ENCODE peak calls at places on chromosomes 12 and 14, in four cellular contexts. One of them, this sample, is unnamed.

GRCh38 chr14:76917158-76917596 is 91.0 kb downstream of the LRRC74A start:
- DNase-seq in K562: peak; percentile 62
- DNase-seq in GM12878: no peak
- DNase-seq in HepG2: peak; percentile 80
- DNase-seq in this sample: peak; percentile 74

GRCh38 chr12:44875954-44876553 is at the start of gene NELL2:
- DNase-seq in K562: peak; percentile 59
- DNase-seq in GM12878: no peak
- DNase-seq in HepG2: no peak
- DNase-seq in this sample: peak; percentile 83

GRCh38 chr12:54053625-54054441 is at the start of gene HOXC4:
- DNase-seq in K562: no peak
- DNase-seq in GM12878: no peak
- DNase-seq in HepG2: no peak
- DNase-seq in this sample: peak; percentile 64

GRCh38 chr14:86057018-86057667 is 527.2 kb downstream of the FLRT2 start:
- DNase-seq in K562: no peak
- DNase-seq in GM12878: no peak
- DNase-seq in HepG2: peak; percentile 6
- DNase-seq in this sample: peak; percentile 9

GRCh38 chr14:72738181-72738611 is 155.7 kb downstream of the DPF3 start:
- DNase-seq in K562: no peak
- DNase-seq in GM12878: no peak
- DNase-seq in HepG2: no peak
- DNase-seq in this sample: no peak

GRCh38 chr14:50855558-50855957 is 16.3 kb upstream of the ABHD12B start:
- DNase-seq in K562: no peak
- DNase-seq in GM12878: no peak
- DNase-seq in HepG2: no peak
- DNase-seq in this sample: no peak

GRCh38 chr12:111570090-111570961 is 28.8 kb downstream of the ATXN2 start:
- DNase-seq in K562: peak; percentile 32
- DNase-seq in GM12878: no peak
- DNase-seq in HepG2: no peak
- DNase-seq in this sample: no peak

GRCh38 chr12:102960766-102961487 is 3.5 kb downstream of the ASCL1 start:
- DNase-seq in K562: no peak
- DNase-seq in GM12878: no peak
- DNase-seq in HepG2: no peak
- DNase-seq in this sample: no peak

GRCh38 chr12:77940566-77940965 is 109.9 kb downstream of the NAV3 start:
- DNase-seq in K562: no peak
- DNase-seq in GM12878: no peak
- DNase-seq in HepG2: no peak
- DNase-seq in this sample: no peak

GRCh38 chr14:67569011-67569650 is 30.9 kb downstream of the PIGH start:
- DNase-seq in K562: no peak
- DNase-seq in GM12878: no peak
- DNase-seq in HepG2: no peak
- DNase-seq in this sample: no peak

GRCh38 chr14:99245541-99246511 is 26.2 kb downstream of the BCL11B start:
- DNase-seq in K562: no peak
- DNase-seq in GM12878: no peak
- DNase-seq in HepG2: no peak
- DNase-seq in this sample: peak; percentile 39

GRCh38 chr14:23237772-23238594 is at the start of gene RNF212B:
- DNase-seq in K562: peak; percentile 95
- DNase-seq in GM12878: no peak
- DNase-seq in HepG2: peak; percentile 80
- DNase-seq in this sample: peak; percentile 78

GRCh38 chr12:9335867-9336266 is 127.7 kb upstream of the PZP start:
- DNase-seq in K562: no peak
- DNase-seq in GM12878: no peak
- DNase-seq in HepG2: no peak
- DNase-seq in this sample: no peak

GRCh38 chr12:132389526-132390286 is 60.3 kb upstream of the GALNT9 start:
- DNase-seq in K562: no peak
- DNase-seq in GM12878: no peak
- DNase-seq in HepG2: no peak
- DNase-seq in this sample: no peak

GRCh38 chr14:100187247-100187833 is 27.9 kb upstream of the DEGS2 start:
- DNase-seq in K562: no peak
- DNase-seq in GM12878: no peak
- DNase-seq in HepG2: no peak
- DNase-seq in this sample: no peak

GRCh38 chr12:74280156-74280655 is 257.4 kb upstream of the ATXN7L3B start:
- DNase-seq in K562: no peak
- DNase-seq in GM12878: no peak
- DNase-seq in HepG2: no peak
- DNase-seq in this sample: no peak

GRCh38 chr12:85413266-85413665 is 133.2 kb downstream of the ALX1 start:
- DNase-seq in K562: no peak
- DNase-seq in GM12878: no peak
- DNase-seq in HepG2: no peak
- DNase-seq in this sample: no peak

GRCh38 chr12:131111446-131111845 is 157.7 kb downstream of the ADGRD1 start:
- DNase-seq in K562: no peak
- DNase-seq in GM12878: no peak
- DNase-seq in HepG2: no peak
- DNase-seq in this sample: no peak

GRCh38 chr12:92927436-92928116 is 1.5 kb downstream of the EEA1 start:
- DNase-seq in K562: peak; percentile 50
- DNase-seq in GM12878: no peak
- DNase-seq in HepG2: peak; percentile 63
- DNase-seq in this sample: no peak

GRCh38 chr12:93573552-93574223 is 1.2 kb downstream of the SOCS2 start:
- DNase-seq in K562: peak; percentile 62
- DNase-seq in GM12878: no peak
- DNase-seq in HepG2: no peak
- DNase-seq in this sample: no peak

GRCh38 chr12:89225808-89226368 is 126.4 kb downstream of the DUSP6 start:
- DNase-seq in K562: no peak
- DNase-seq in GM12878: no peak
- DNase-seq in HepG2: no peak
- DNase-seq in this sample: no peak

GRCh38 chr12:94963649-94964048 is 39.8 kb downstream of the NDUFA12 start:
- DNase-seq in K562: no peak
- DNase-seq in GM12878: no peak
- DNase-seq in HepG2: no peak
- DNase-seq in this sample: no peak

GRCh38 chr14:83992857-83993256 is 1537.1 kb upstream of the FLRT2 start:
- DNase-seq in K562: no peak
- DNase-seq in GM12878: no peak
- DNase-seq in HepG2: no peak
- DNase-seq in this sample: no peak

GRCh38 chr12:48351022-48351708 is 446 bp upstream of the ZNF641 start:
- DNase-seq in K562: peak; percentile 81
- DNase-seq in GM12878: no peak
- DNase-seq in HepG2: peak; percentile 47
- DNase-seq in this sample: peak; percentile 59
- TF ChIP-seq FOXM1 in K562: no peak
- TF ChIP-seq FOXM1 in GM12878: no peak
- TF ChIP-seq FOXM1 in HepG2: no peak
- TF ChIP-seq FOXM1 in this sample: no peak

GRCh38 chr12:80178846-80179245 is 79.5 kb downstream of the OTOGL start:
- DNase-seq in K562: no peak
- DNase-seq in GM12878: peak; percentile 30
- DNase-seq in HepG2: no peak
- DNase-seq in this sample: no peak
- TF ChIP-seq FOXK2 in K562: no peak
- TF ChIP-seq FOXK2 in GM12878: no peak
- TF ChIP-seq FOXK2 in HepG2: no peak
- TF ChIP-seq FOXK2 in this sample: no peak

GRCh38 chr12:13982010-13982409 is 608 bp upstream of the GRIN2B start:
- DNase-seq in K562: no peak
- DNase-seq in GM12878: no peak
- DNase-seq in HepG2: no peak
- DNase-seq in this sample: peak; percentile 66

GRCh38 chr12:13976880-13977279 is 4.5 kb downstream of the GRIN2B start:
- DNase-seq in K562: no peak
- DNase-seq in GM12878: no peak
- DNase-seq in HepG2: no peak
- DNase-seq in this sample: no peak

GRCh38 chr12:13976028-13976584 is 5.3 kb downstream of the GRIN2B start:
- DNase-seq in K562: no peak
- DNase-seq in GM12878: no peak
- DNase-seq in HepG2: no peak
- DNase-seq in this sample: no peak

GRCh38 chr12:13981296-13981962 is at the start of gene GRIN2B:
- DNase-seq in K562: no peak
- DNase-seq in GM12878: no peak
- DNase-seq in HepG2: no peak
- DNase-seq in this sample: peak; percentile 10

GRCh38 chr12:13980548-13981295 is 680 bp downstream of the GRIN2B start:
- DNase-seq in K562: no peak
- DNase-seq in GM12878: no peak
- DNase-seq in HepG2: no peak
- DNase-seq in this sample: peak; percentile 9
- TF ChIP-seq BHLHE40 in K562: no peak
- TF ChIP-seq BHLHE40 in GM12878: no peak
- TF ChIP-seq BHLHE40 in HepG2: no peak
- TF ChIP-seq BHLHE40 in this sample: no peak

DNA sequence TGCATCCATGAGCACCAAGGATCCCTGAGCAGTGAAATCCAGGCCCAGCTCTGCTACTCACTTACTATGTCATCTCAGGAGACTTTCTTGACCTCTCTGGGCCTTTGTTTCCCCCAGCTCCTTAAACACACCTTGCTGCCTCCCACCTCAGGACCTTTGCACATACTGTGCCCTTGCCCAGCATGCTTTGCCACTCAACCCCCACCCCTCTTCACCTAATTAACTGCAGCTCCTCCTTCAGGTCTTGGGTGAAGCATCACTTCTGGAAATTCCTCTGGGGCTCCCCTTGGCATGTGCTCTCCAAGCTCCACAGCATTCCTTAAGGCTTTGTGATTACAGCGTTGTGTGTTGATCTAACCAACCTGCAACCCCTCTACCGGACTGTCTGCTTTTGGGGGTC is 15.9 kb downstream of the WSCD2 start:
- DNase-seq in K562: no peak
- DNase-seq in GM12878: no peak
- DNase-seq in HepG2: no peak
- DNase-seq in this sample: no peak
- TF ChIP-seq FOXM1 in K562: no peak
- TF ChIP-seq FOXM1 in GM12878: no peak
- TF ChIP-seq FOXM1 in HepG2: no peak
- TF ChIP-seq FOXM1 in this sample: no peak

DNA sequence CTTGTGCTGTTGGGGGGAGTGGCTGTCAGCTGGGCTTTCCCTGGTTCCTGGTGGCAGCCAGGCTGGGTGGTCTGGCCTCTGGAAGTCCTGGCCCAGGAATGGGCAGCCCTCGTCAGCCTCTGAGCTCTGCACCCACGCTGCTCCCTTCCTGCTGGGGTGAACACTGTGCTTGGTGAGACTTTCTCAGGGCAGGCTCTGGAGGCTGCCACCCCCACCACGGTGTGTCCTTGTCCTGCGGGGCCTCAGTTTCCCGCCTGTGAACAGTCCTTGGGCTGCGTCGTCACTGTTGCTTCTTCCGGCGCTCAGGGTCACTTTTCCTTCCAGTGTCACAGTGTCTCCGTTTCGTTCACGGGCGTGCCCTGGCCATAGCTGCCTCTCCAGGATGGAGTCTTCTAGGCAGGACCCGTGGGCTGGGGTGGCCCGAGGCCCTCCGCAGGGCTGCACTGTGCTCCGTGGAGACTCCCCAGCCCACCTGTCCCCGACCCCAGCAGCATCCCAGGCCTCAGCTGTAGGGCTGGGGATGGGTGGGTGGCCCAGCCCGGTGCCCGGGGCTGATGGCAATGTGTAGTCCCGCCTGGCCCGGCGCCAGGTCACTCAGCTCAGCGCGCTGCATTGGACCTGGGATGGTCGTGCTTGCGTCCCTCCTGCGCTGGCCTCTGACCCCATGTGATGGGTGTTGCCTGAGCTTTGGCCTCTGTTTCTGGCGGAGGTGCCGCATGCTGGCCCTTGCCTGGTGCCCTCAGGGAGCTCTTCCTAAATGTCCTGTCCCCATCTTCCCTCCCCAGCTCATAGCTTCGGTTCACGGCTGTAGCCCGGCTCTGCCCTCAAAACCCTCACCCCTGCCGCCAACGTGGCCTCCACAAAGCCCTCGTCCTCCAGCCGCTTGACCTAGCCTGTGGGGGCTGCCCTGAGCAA is 6.8 kb downstream of the KIF26A start:
- DNase-seq in K562: no peak
- DNase-seq in GM12878: no peak
- DNase-seq in HepG2: no peak
- DNase-seq in this sample: no peak
- TF ChIP-seq FOXK2 in K562: no peak
- TF ChIP-seq FOXK2 in GM12878: no peak
- TF ChIP-seq FOXK2 in HepG2: no peak
- TF ChIP-seq FOXK2 in this sample: no peak

GRCh38 chr14:58367296-58367695 is 28.4 kb upstream of the TOMM20L start:
- DNase-seq in K562: no peak
- DNase-seq in GM12878: no peak
- DNase-seq in HepG2: no peak
- DNase-seq in this sample: no peak
- TF ChIP-seq BHLHE40 in K562: no peak
- TF ChIP-seq BHLHE40 in GM12878: no peak
- TF ChIP-seq BHLHE40 in HepG2: no peak
- TF ChIP-seq BHLHE40 in this sample: no peak

GRCh38 chr12:2804390-2805145 is 7.9 kb upstream of the ITFG2 start:
- DNase-seq in K562: no peak
- DNase-seq in GM12878: no peak
- DNase-seq in HepG2: no peak
- DNase-seq in this sample: no peak
- TF ChIP-seq FOXM1 in K562: no peak
- TF ChIP-seq FOXM1 in GM12878: no peak
- TF ChIP-seq FOXM1 in HepG2: no peak
- TF ChIP-seq FOXM1 in this sample: no peak

DNA sequence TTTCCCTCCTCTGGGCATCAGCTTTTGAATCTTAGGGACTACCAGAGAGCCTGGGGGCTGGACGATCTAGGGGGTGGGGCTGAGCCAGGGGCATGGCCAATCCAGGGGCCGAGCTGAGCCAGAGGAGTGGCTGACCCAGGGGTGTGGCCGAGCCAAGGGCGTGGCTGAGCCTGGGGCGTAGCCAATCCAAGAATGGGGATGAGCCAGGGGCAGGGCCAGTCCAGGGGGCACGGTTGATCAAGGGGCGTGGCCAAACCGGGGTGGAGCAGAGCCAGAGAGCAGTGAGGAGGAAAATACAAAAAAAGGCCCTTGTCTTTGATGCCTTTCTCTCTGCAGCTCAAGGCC is 219.3 kb upstream of the NOS1 start:
- DNase-seq in K562: peak; percentile 68
- DNase-seq in GM12878: no peak
- DNase-seq in HepG2: no peak
- DNase-seq in this sample: peak; percentile 78
- TF ChIP-seq FOXK2 in K562: no peak
- TF ChIP-seq FOXK2 in GM12878: no peak
- TF ChIP-seq FOXK2 in HepG2: no peak
- TF ChIP-seq FOXK2 in this sample: no peak

GRCh38 chr14:52906141-52906601 is 44.7 kb downstream of the FERMT2 start:
- DNase-seq in K562: no peak
- DNase-seq in GM12878: no peak
- DNase-seq in HepG2: no peak
- DNase-seq in this sample: no peak
- TF ChIP-seq BHLHE40 in K562: no peak
- TF ChIP-seq BHLHE40 in GM12878: no peak
- TF ChIP-seq BHLHE40 in HepG2: no peak
- TF ChIP-seq BHLHE40 in this sample: no peak

This sample was measured in HEK293T.